ENCODE peak calls at places on chromosome 12, in five cellular contexts. One of them, this sample, is unnamed.

GRCh38 chr12:68675098-68675842 is 11.5 kb upstream of the NUP107 start:
- DNase-seq in EH: peak; percentile 48
- DNase-seq in iPS-NIHi11: peak; percentile 14
- DNase-seq in retina: no peak
- DNase-seq in hepatocyte: no peak
- DNase-seq in this sample: peak; percentile 51

GRCh38 chr12:546920-547845 is 87.4 kb downstream of the B4GALNT3 start:
- DNase-seq in retina: peak; percentile 86
- DNase-seq in EH: peak; percentile 61
- DNase-seq in hepatocyte: peak; percentile 78
- DNase-seq in iPS-NIHi11: peak; percentile 94
- DNase-seq in this sample: peak; percentile 65

GRCh38 chr12:46267618-46268348 is 1.1 kb downstream of the SLC38A1 start:
- DNase-seq in retina: peak; percentile 87
- DNase-seq in EH: peak; percentile 60
- DNase-seq in hepatocyte: peak; percentile 38
- DNase-seq in iPS-NIHi11: no peak
- DNase-seq in this sample: peak; percentile 38

GRCh38 chr12:49766115-49766455 is 24.7 kb downstream of the TMBIM6 start:
- DNase-seq in hepatocyte: no peak
- DNase-seq in iPS-NIHi11: no peak
- DNase-seq in EH: no peak
- DNase-seq in retina: no peak
- DNase-seq in this sample: no peak

GRCh38 chr12:79344855-79345840 is 345.6 kb downstream of the PAWR start:
- DNase-seq in EH: peak; percentile 33
- DNase-seq in retina: peak; percentile 23
- DNase-seq in hepatocyte: peak; percentile 58
- DNase-seq in iPS-NIHi11: peak; percentile 62
- DNase-seq in this sample: no peak

GRCh38 chr12:6764011-6764828 is 1.9 kb upstream of the PTMS start:
- DNase-seq in EH: peak; percentile 100
- DNase-seq in hepatocyte: peak; percentile 95
- DNase-seq in retina: peak; percentile 94
- DNase-seq in iPS-NIHi11: peak; percentile 90
- DNase-seq in this sample: no peak

GRCh38 chr12:69101505-69101904 is 137.9 kb upstream of the CPSF6 start:
- DNase-seq in iPS-NIHi11: no peak
- DNase-seq in EH: no peak
- DNase-seq in hepatocyte: no peak
- DNase-seq in retina: no peak
- DNase-seq in this sample: no peak

GRCh38 chr12:118330421-118331018 is 42.2 kb downstream of the TAOK3 start:
- DNase-seq in iPS-NIHi11: no peak
- DNase-seq in EH: peak; percentile 90
- DNase-seq in hepatocyte: peak; percentile 12
- DNase-seq in retina: no peak
- DNase-seq in this sample: no peak

GRCh38 chr12:49873361-49873934 is 30.3 kb downstream of the FAIM2 start:
- DNase-seq in retina: no peak
- DNase-seq in iPS-NIHi11: peak; percentile 1
- DNase-seq in hepatocyte: no peak
- DNase-seq in EH: peak; percentile 41
- DNase-seq in this sample: no peak

GRCh38 chr12:121175383-121176119 is 34.4 kb upstream of the P2RX4 start:
- DNase-seq in EH: peak; percentile 54
- DNase-seq in iPS-NIHi11: no peak
- DNase-seq in hepatocyte: peak; percentile 25
- DNase-seq in retina: no peak
- DNase-seq in this sample: no peak

GRCh38 chr12:25083211-25083610 is 111.7 kb downstream of the DNAI7 start:
- DNase-seq in retina: no peak
- DNase-seq in iPS-NIHi11: no peak
- DNase-seq in EH: peak; percentile 3
- DNase-seq in hepatocyte: no peak
- DNase-seq in this sample: no peak

GRCh38 chr12:94589591-94590001 is 60.8 kb downstream of the TMCC3 start:
- DNase-seq in hepatocyte: no peak
- DNase-seq in iPS-NIHi11: no peak
- DNase-seq in EH: no peak
- DNase-seq in retina: no peak
- DNase-seq in this sample: no peak

GRCh38 chr12:113676547-113676946 is 204.9 kb upstream of the LHX5 start:
- DNase-seq in EH: no peak
- DNase-seq in retina: no peak
- DNase-seq in hepatocyte: no peak
- DNase-seq in iPS-NIHi11: no peak
- DNase-seq in this sample: no peak

GRCh38 chr12:130437555-130438242 is 100.0 kb downstream of the PIWIL1 start:
- DNase-seq in hepatocyte: no peak
- DNase-seq in EH: no peak
- DNase-seq in iPS-NIHi11: no peak
- DNase-seq in retina: no peak
- DNase-seq in this sample: no peak

GRCh38 chr12:50615534-50616296 is 110.9 kb downstream of the DIP2B start:
- DNase-seq in EH: peak; percentile 81
- DNase-seq in retina: no peak
- DNase-seq in hepatocyte: no peak
- DNase-seq in iPS-NIHi11: no peak
- DNase-seq in this sample: no peak

GRCh38 chr12:30582943-30583342 is 112.7 kb downstream of the IPO8 start:
- DNase-seq in retina: no peak
- DNase-seq in EH: peak; percentile 1
- DNase-seq in iPS-NIHi11: peak; percentile 11
- DNase-seq in hepatocyte: no peak
- DNase-seq in this sample: no peak

GRCh38 chr12:93468008-93468371 is 676 bp downstream of the MRPL42 start:
- DNase-seq in EH: no peak
- DNase-seq in hepatocyte: no peak
- DNase-seq in iPS-NIHi11: no peak
- DNase-seq in retina: no peak
- DNase-seq in this sample: no peak

GRCh38 chr12:80937391-80938238 is at the start of gene LIN7A:
- DNase-seq in EH: peak; percentile 52
- DNase-seq in hepatocyte: peak; percentile 58
- DNase-seq in retina: no peak
- DNase-seq in iPS-NIHi11: peak; percentile 54
- DNase-seq in this sample: no peak

GRCh38 chr12:17982556-17982955 is 107.4 kb downstream of the RERGL start:
- DNase-seq in EH: no peak
- DNase-seq in retina: no peak
- DNase-seq in hepatocyte: no peak
- DNase-seq in iPS-NIHi11: no peak
- DNase-seq in this sample: no peak

GRCh38 chr12:89574736-89575208 is 48.9 kb upstream of the POC1B start:
- DNase-seq in EH: peak; percentile 82
- DNase-seq in iPS-NIHi11: no peak
- DNase-seq in retina: no peak
- DNase-seq in hepatocyte: peak; percentile 28
- DNase-seq in this sample: no peak

GRCh38 chr12:9941838-9942237 is 9.7 kb upstream of the CLEC2A start:
- DNase-seq in hepatocyte: no peak
- DNase-seq in iPS-NIHi11: no peak
- DNase-seq in retina: no peak
- DNase-seq in EH: no peak
- DNase-seq in this sample: no peak

GRCh38 chr12:11906284-11906935 is 164.3 kb upstream of the BCL2L14 start:
- DNase-seq in hepatocyte: no peak
- DNase-seq in iPS-NIHi11: no peak
- DNase-seq in EH: peak; percentile 91
- DNase-seq in retina: no peak
- DNase-seq in this sample: no peak

GRCh38 chr12:55727643-55728184 is 1.1 kb downstream of the CD63 start:
- DNase-seq in hepatocyte: peak; percentile 73
- DNase-seq in EH: peak; percentile 63
- DNase-seq in iPS-NIHi11: no peak
- DNase-seq in retina: no peak
- DNase-seq in this sample: no peak

GRCh38 chr12:53989227-53990113 is 4.5 kb downstream of the HOXC10 start:
- DNase-seq in retina: no peak
- DNase-seq in EH: peak; percentile 70
- DNase-seq in iPS-NIHi11: no peak
- DNase-seq in hepatocyte: peak; percentile 74
- DNase-seq in this sample: no peak

GRCh38 chr12:123031171-123031845 is 50.8 kb downstream of the ARL6IP4 start:
- DNase-seq in EH: no peak
- DNase-seq in retina: no peak
- DNase-seq in hepatocyte: no peak
- DNase-seq in iPS-NIHi11: no peak
- DNase-seq in this sample: no peak

GRCh38 chr12:106978035-106978800 is 8.7 kb downstream of the MTERF2 start:
- DNase-seq in hepatocyte: no peak
- DNase-seq in iPS-NIHi11: no peak
- DNase-seq in retina: no peak
- DNase-seq in EH: peak; percentile 63
- DNase-seq in this sample: no peak

GRCh38 chr12:121577443-121578180 is 3.2 kb downstream of the KDM2B start:
- DNase-seq in EH: no peak
- DNase-seq in iPS-NIHi11: no peak
- DNase-seq in retina: peak; percentile 27
- DNase-seq in hepatocyte: no peak
- DNase-seq in this sample: no peak

GRCh38 chr12:12735301-12735700 is 18.1 kb downstream of the CDKN1B start:
- DNase-seq in EH: peak; percentile 98
- DNase-seq in retina: no peak
- DNase-seq in hepatocyte: no peak
- DNase-seq in iPS-NIHi11: no peak
- DNase-seq in this sample: no peak

GRCh38 chr12:66035289-66035961 is 95.1 kb downstream of the LLPH start:
- DNase-seq in retina: no peak
- DNase-seq in hepatocyte: peak; percentile 45
- DNase-seq in iPS-NIHi11: peak; percentile 15
- DNase-seq in EH: peak; percentile 76
- DNase-seq in this sample: no peak

GRCh38 chr12:7934560-7935463 is 1.2 kb downstream of the SLC2A3 start:
- DNase-seq in retina: peak; percentile 32
- DNase-seq in hepatocyte: no peak
- DNase-seq in EH: peak; percentile 27
- DNase-seq in iPS-NIHi11: no peak
- DNase-seq in this sample: no peak

GRCh38 chr12:127548123-127548553 is 718.8 kb upstream of the TMEM132C start:
- DNase-seq in hepatocyte: no peak
- DNase-seq in retina: no peak
- DNase-seq in EH: peak; percentile 96
- DNase-seq in iPS-NIHi11: no peak
- DNase-seq in this sample: no peak

GRCh38 chr12:108313236-108313608 is 25.9 kb downstream of the CMKLR1 start:
- DNase-seq in iPS-NIHi11: no peak
- DNase-seq in hepatocyte: no peak
- DNase-seq in retina: no peak
- DNase-seq in EH: no peak
- DNase-seq in this sample: no peak

GRCh38 chr12:78002878-78003277 is 172.2 kb downstream of the NAV3 start:
- DNase-seq in hepatocyte: no peak
- DNase-seq in EH: no peak
- DNase-seq in iPS-NIHi11: no peak
- DNase-seq in retina: no peak
- DNase-seq in this sample: no peak